ENCODE peak calls at places on chromosomes 6 and 20, in four cellular contexts. E, S, G and W are unnamed samples.

GRCh38 chr6:87639373-87639772 is 49.4 kb downstream of the ORC3 start:
- DNase-seq in E (no peak), S (no peak), G (no peak), W (no peak)

GRCh38 chr20:56875052-56875663 is 246.1 kb downstream of the TFAP2C start:
- DNase-seq in E (no peak), S (peak), G (peak), W (no peak)

GRCh38 chr20:6974819-6975218 is 207.3 kb downstream of the BMP2 start:
- DNase-seq in E (no peak), S (no peak), G (no peak), W (no peak)

GRCh38 chr20:564195-564594 is 20.6 kb upstream of the CSNK2A1 start:
- DNase-seq in E (no peak), S (no peak), G (no peak), W (no peak)

GRCh38 chr20:521860-522259 is 21.7 kb downstream of the CSNK2A1 start:
- DNase-seq in E (no peak), S (no peak), G (no peak), W (no peak)

GRCh38 chr6:45486739-45487138 is 109.0 kb upstream of the SUPT3H start:
- DNase-seq in E (no peak), S (no peak), G (no peak), W (no peak)

GRCh38 chr6:11324453-11325023 is 92.1 kb upstream of the NEDD9 start:
- DNase-seq in E (no peak), S (no peak), G (no peak), W (peak)

GRCh38 chr6:57108691-57109090 is 18.7 kb downstream of the ZNF451 start:
- DNase-seq in E (no peak), S (no peak), G (no peak), W (no peak)

GRCh38 chr6:38346291-38347079 is 293.2 kb downstream of the BTBD9 start:
- DNase-seq in E (peak), S (no peak), G (peak), W (peak)

GRCh38 chr6:56335733-56336132 is 88.4 kb upstream of the COL21A1 start:
- DNase-seq in E (peak), S (no peak), G (peak), W (peak)

GRCh38 chr6:163413345-163414116 is 987 bp upstream of the QKI start:
- DNase-seq in E (peak), S (peak), G (peak), W (peak)

GRCh38 chr6:50816947-50817637 is 1.6 kb upstream of the TFAP2B start:
- DNase-seq in E (no peak), S (no peak), G (no peak), W (no peak)

GRCh38 chr6:50819906-50820589 is 1.4 kb downstream of the TFAP2B start:
- DNase-seq in E (no peak), S (no peak), G (no peak), W (no peak)

GRCh38 chr6:50817638-50817950 is 1.1 kb upstream of the TFAP2B start:
- DNase-seq in E (no peak), S (no peak), G (no peak), W (no peak)

GRCh38 chr6:50819527-50819905 is 845 bp downstream of the TFAP2B start:
- DNase-seq in E (no peak), S (no peak), G (no peak), W (no peak)

GRCh38 chr6:50818673-50819072 is at the start of gene TFAP2B:
- DNase-seq in E (no peak), S (no peak), G (no peak), W (no peak)
- H3K4me3 ChIP-seq in E (no peak), S (peak), G (no peak), W (no peak)

GRCh38 chr6:127458817-127459216 is 372 bp downstream of the KIAA0408 start:
- DNase-seq in E (no peak), S (no peak), G (no peak), W (peak)
- H3K4me3 ChIP-seq in E (peak), S (peak), G (no peak), W (peak)

GRCh38 chr20:25541676-25542075 is 43.7 kb downstream of the NINL start:
- DNase-seq in E (no peak), S (no peak), G (peak), W (no peak)

GRCh38 chr20:25539742-25540201 is 45.6 kb downstream of the NINL start:
- DNase-seq in E (no peak), S (no peak), G (no peak), W (no peak)

GRCh38 chr20:25537890-25538289 is 47.4 kb downstream of the NINL start:
- DNase-seq in E (no peak), S (no peak), G (no peak), W (no peak)

GRCh38 chr20:25540273-25540672 is 45.1 kb downstream of the NINL start:
- DNase-seq in E (no peak), S (no peak), G (peak), W (no peak)

GRCh38 chr20:25538838-25539665 is 46.3 kb downstream of the NINL start:
- DNase-seq in E (no peak), S (no peak), G (no peak), W (no peak)
- H3K4me3 ChIP-seq in E (no peak), S (peak), G (no peak), W (no peak)

GRCh38 chr20:37151529-37151928 is 27.6 kb upstream of the RPN2 start:
- DNase-seq in E (no peak), S (no peak), G (no peak), W (no peak)

GRCh38 chr20:37158248-37158647 is 20.9 kb upstream of the RPN2 start:
- DNase-seq in E (no peak), S (no peak), G (no peak), W (no peak)

GRCh38 chr20:37152284-37152683 is 26.8 kb upstream of the RPN2 start:
- DNase-seq in E (no peak), S (no peak), G (no peak), W (no peak)

GRCh38 chr20:37155987-37156386 is 23.1 kb upstream of the RPN2 start:
- DNase-seq in E (no peak), S (no peak), G (no peak), W (no peak)

GRCh38 chr20:37154684-37155298 is 24.3 kb upstream of the RPN2 start:
- DNase-seq in E (no peak), S (no peak), G (no peak), W (no peak)
- H3K4me3 ChIP-seq in E (no peak), S (no peak), G (no peak), W (no peak)